ENCODE peak calls at places on chromosomes 16 and 17, in ten cellular contexts. One of them, this sample, is unnamed.

GRCh38 chr16:2029350-2029749 is 2.6 kb downstream of the NHERF2 start:
- DNase-seq in GM04503: no peak
- DNase-seq in mucosa of gallbladder: no peak
- DNase-seq in choroid plexus epithelial cell: no peak
- DNase-seq in RWPE1: no peak
- DNase-seq in non-pigmented ciliary epithelial cell: no peak
- DNase-seq in IMR-90: no peak
- DNase-seq in AG20443: no peak
- DNase-seq in T-helper 1 cell: no peak
- DNase-seq in left ventricle myocardium superior: no peak
- DNase-seq in this sample: no peak

GRCh38 chr17:72287586-72287985 is 166.8 kb downstream of the SOX9 start:
- DNase-seq in GM04503: no peak
- DNase-seq in mucosa of gallbladder: no peak
- DNase-seq in choroid plexus epithelial cell: peak
- DNase-seq in RWPE1: no peak
- DNase-seq in non-pigmented ciliary epithelial cell: no peak
- DNase-seq in IMR-90: no peak
- DNase-seq in AG20443: no peak
- DNase-seq in T-helper 1 cell: no peak
- DNase-seq in left ventricle myocardium superior: no peak
- DNase-seq in this sample: no peak

GRCh38 chr17:45234641-45235040 is 13.0 kb downstream of the FMNL1 start:
- DNase-seq in GM04503: no peak
- DNase-seq in mucosa of gallbladder: no peak
- DNase-seq in choroid plexus epithelial cell: no peak
- DNase-seq in RWPE1: no peak
- DNase-seq in non-pigmented ciliary epithelial cell: no peak
- DNase-seq in IMR-90: no peak
- DNase-seq in AG20443: no peak
- DNase-seq in T-helper 1 cell: peak
- DNase-seq in left ventricle myocardium superior: no peak
- DNase-seq in this sample: no peak

GRCh38 chr17:10875984-10876555 is 38.2 kb upstream of the PIRT start:
- DNase-seq in GM04503: no peak
- DNase-seq in mucosa of gallbladder: peak
- DNase-seq in choroid plexus epithelial cell: peak
- DNase-seq in RWPE1: peak
- DNase-seq in non-pigmented ciliary epithelial cell: no peak
- DNase-seq in IMR-90: peak
- DNase-seq in AG20443: peak
- DNase-seq in T-helper 1 cell: peak
- DNase-seq in left ventricle myocardium superior: peak
- DNase-seq in this sample: no peak

GRCh38 chr17:29593546-29594440 is 861 bp downstream of the ANKRD13B start:
- DNase-seq in GM04503: no peak
- DNase-seq in mucosa of gallbladder: no peak
- DNase-seq in choroid plexus epithelial cell: peak
- DNase-seq in RWPE1: peak
- DNase-seq in non-pigmented ciliary epithelial cell: no peak
- DNase-seq in IMR-90: peak
- DNase-seq in AG20443: no peak
- DNase-seq in T-helper 1 cell: no peak
- DNase-seq in left ventricle myocardium superior: peak
- DNase-seq in this sample: no peak

GRCh38 chr17:71071837-71072236 is 902.5 kb downstream of the KCNJ2 start:
- DNase-seq in GM04503: peak
- DNase-seq in mucosa of gallbladder: no peak
- DNase-seq in choroid plexus epithelial cell: peak
- DNase-seq in RWPE1: peak
- DNase-seq in non-pigmented ciliary epithelial cell: peak
- DNase-seq in IMR-90: peak
- DNase-seq in AG20443: peak
- DNase-seq in T-helper 1 cell: no peak
- DNase-seq in left ventricle myocardium superior: no peak
- DNase-seq in this sample: peak

GRCh38 chr17:64974750-64975317 is 55.6 kb upstream of the LRRC37A3 start:
- DNase-seq in GM04503: no peak
- DNase-seq in mucosa of gallbladder: no peak
- DNase-seq in choroid plexus epithelial cell: peak
- DNase-seq in RWPE1: no peak
- DNase-seq in non-pigmented ciliary epithelial cell: no peak
- DNase-seq in IMR-90: no peak
- DNase-seq in AG20443: no peak
- DNase-seq in T-helper 1 cell: no peak
- DNase-seq in left ventricle myocardium superior: no peak
- DNase-seq in this sample: no peak

GRCh38 chr16:85234310-85235235 is 122.3 kb upstream of the CIBAR2 start:
- DNase-seq in GM04503: peak
- DNase-seq in mucosa of gallbladder: peak
- DNase-seq in choroid plexus epithelial cell: peak
- DNase-seq in RWPE1: peak
- DNase-seq in non-pigmented ciliary epithelial cell: no peak
- DNase-seq in IMR-90: peak
- DNase-seq in AG20443: peak
- DNase-seq in T-helper 1 cell: no peak
- DNase-seq in left ventricle myocardium superior: peak
- DNase-seq in this sample: no peak

GRCh38 chr17:63426041-63426916 is 19.8 kb downstream of the CYB561 start:
- DNase-seq in GM04503: no peak
- DNase-seq in mucosa of gallbladder: no peak
- DNase-seq in choroid plexus epithelial cell: no peak
- DNase-seq in RWPE1: no peak
- DNase-seq in non-pigmented ciliary epithelial cell: no peak
- DNase-seq in IMR-90: no peak
- DNase-seq in AG20443: no peak
- DNase-seq in T-helper 1 cell: no peak
- DNase-seq in left ventricle myocardium superior: no peak
- DNase-seq in this sample: no peak

GRCh38 chr17:6361733-6362132 is 73.2 kb downstream of the AIPL1 start:
- DNase-seq in GM04503: no peak
- DNase-seq in mucosa of gallbladder: no peak
- DNase-seq in choroid plexus epithelial cell: peak
- DNase-seq in RWPE1: peak
- DNase-seq in non-pigmented ciliary epithelial cell: no peak
- DNase-seq in IMR-90: no peak
- DNase-seq in AG20443: no peak
- DNase-seq in T-helper 1 cell: no peak
- DNase-seq in left ventricle myocardium superior: no peak
- DNase-seq in this sample: no peak

GRCh38 chr17:74859439-74860228 is at the start of gene GRIN2C:
- DNase-seq in GM04503: no peak
- DNase-seq in mucosa of gallbladder: no peak
- DNase-seq in choroid plexus epithelial cell: no peak
- DNase-seq in RWPE1: no peak
- DNase-seq in non-pigmented ciliary epithelial cell: no peak
- DNase-seq in IMR-90: no peak
- DNase-seq in AG20443: peak
- DNase-seq in T-helper 1 cell: no peak
- DNase-seq in left ventricle myocardium superior: peak
- DNase-seq in this sample: no peak

GRCh38 chr17:69150333-69150732 is 8.6 kb upstream of the ABCA6 start:
- DNase-seq in GM04503: no peak
- DNase-seq in mucosa of gallbladder: no peak
- DNase-seq in choroid plexus epithelial cell: peak
- DNase-seq in RWPE1: no peak
- DNase-seq in non-pigmented ciliary epithelial cell: no peak
- DNase-seq in IMR-90: no peak
- DNase-seq in AG20443: no peak
- DNase-seq in T-helper 1 cell: no peak
- DNase-seq in left ventricle myocardium superior: no peak
- DNase-seq in this sample: no peak

GRCh38 chr16:15533386-15533785 is 99.0 kb downstream of the BMERB1 start:
- DNase-seq in GM04503: no peak
- DNase-seq in mucosa of gallbladder: no peak
- DNase-seq in choroid plexus epithelial cell: no peak
- DNase-seq in RWPE1: no peak
- DNase-seq in non-pigmented ciliary epithelial cell: no peak
- DNase-seq in IMR-90: no peak
- DNase-seq in AG20443: no peak
- DNase-seq in T-helper 1 cell: no peak
- DNase-seq in left ventricle myocardium superior: no peak
- DNase-seq in this sample: no peak

GRCh38 chr17:41710472-41711090 is 1.6 kb upstream of the GAST start:
- DNase-seq in GM04503: peak
- DNase-seq in mucosa of gallbladder: no peak
- DNase-seq in choroid plexus epithelial cell: peak
- DNase-seq in RWPE1: no peak
- DNase-seq in non-pigmented ciliary epithelial cell: no peak
- DNase-seq in IMR-90: peak
- DNase-seq in AG20443: peak
- DNase-seq in T-helper 1 cell: peak
- DNase-seq in left ventricle myocardium superior: no peak
- DNase-seq in this sample: no peak

GRCh38 chr16:84096447-84097005 is 20.2 kb downstream of the MBTPS1 start:
- DNase-seq in GM04503: no peak
- DNase-seq in mucosa of gallbladder: no peak
- DNase-seq in choroid plexus epithelial cell: no peak
- DNase-seq in RWPE1: no peak
- DNase-seq in non-pigmented ciliary epithelial cell: no peak
- DNase-seq in IMR-90: no peak
- DNase-seq in AG20443: no peak
- DNase-seq in T-helper 1 cell: no peak
- DNase-seq in left ventricle myocardium superior: no peak
- DNase-seq in this sample: no peak

GRCh38 chr17:61485067-61485775 is 33.0 kb downstream of the TBX4 start:
- DNase-seq in GM04503: no peak
- DNase-seq in mucosa of gallbladder: no peak
- DNase-seq in choroid plexus epithelial cell: no peak
- DNase-seq in RWPE1: no peak
- DNase-seq in non-pigmented ciliary epithelial cell: no peak
- DNase-seq in IMR-90: peak
- DNase-seq in AG20443: no peak
- DNase-seq in T-helper 1 cell: no peak
- DNase-seq in left ventricle myocardium superior: no peak
- DNase-seq in this sample: no peak